ENCODE peak calls at places on chromosomes 13 and 19, in nine cellular contexts. One of them, this sample, is unnamed.

GRCh38 chr13:39379667-39380655 is 223.0 kb downstream of the LHFPL6 start:
- DNase-seq in right cardiac atrium: no peak
- DNase-seq in CD8-positive, alpha-beta memory T cell: no peak
- DNase-seq in aorta: no peak
- DNase-seq in adrenal gland: no peak
- DNase-seq in GM23338: no peak
- DNase-seq in tibial nerve: no peak
- DNase-seq in epithelial cell of prostate: no peak
- DNase-seq in body of pancreas: no peak
- DNase-seq in this sample: no peak

GRCh38 chr13:95267662-95268369 is 33.4 kb downstream of the ABCC4 start:
- DNase-seq in right cardiac atrium: no peak
- DNase-seq in CD8-positive, alpha-beta memory T cell: no peak
- DNase-seq in aorta: no peak
- DNase-seq in adrenal gland: no peak
- DNase-seq in GM23338: no peak
- DNase-seq in tibial nerve: no peak
- DNase-seq in epithelial cell of prostate: no peak
- DNase-seq in body of pancreas: no peak
- DNase-seq in this sample: no peak

GRCh38 chr19:51339313-51339686 is 2.6 kb downstream of the VSIG10L start:
- DNase-seq in right cardiac atrium: no peak
- DNase-seq in CD8-positive, alpha-beta memory T cell: no peak
- DNase-seq in aorta: no peak
- DNase-seq in adrenal gland: no peak
- DNase-seq in GM23338: peak
- DNase-seq in tibial nerve: no peak
- DNase-seq in epithelial cell of prostate: no peak
- DNase-seq in body of pancreas: no peak
- DNase-seq in this sample: no peak

GRCh38 chr19:36876993-36877938 is 26.6 kb downstream of the ZNF345 start:
- DNase-seq in right cardiac atrium: no peak
- DNase-seq in CD8-positive, alpha-beta memory T cell: no peak
- DNase-seq in aorta: no peak
- DNase-seq in adrenal gland: no peak
- DNase-seq in GM23338: peak
- DNase-seq in tibial nerve: no peak
- DNase-seq in epithelial cell of prostate: no peak
- DNase-seq in body of pancreas: no peak
- DNase-seq in this sample: no peak

GRCh38 chr19:33683881-33684549 is 62.3 kb downstream of the CHST8 start:
- DNase-seq in right cardiac atrium: peak
- DNase-seq in CD8-positive, alpha-beta memory T cell: no peak
- DNase-seq in aorta: peak
- DNase-seq in adrenal gland: peak
- DNase-seq in GM23338: peak
- DNase-seq in tibial nerve: no peak
- DNase-seq in epithelial cell of prostate: no peak
- DNase-seq in body of pancreas: peak
- DNase-seq in this sample: peak

GRCh38 chr19:58002384-58003152 is at the start of gene ZNF606:
- DNase-seq in right cardiac atrium: peak
- DNase-seq in CD8-positive, alpha-beta memory T cell: peak
- DNase-seq in aorta: peak
- DNase-seq in adrenal gland: peak
- DNase-seq in GM23338: peak
- DNase-seq in tibial nerve: peak
- DNase-seq in epithelial cell of prostate: no peak
- DNase-seq in body of pancreas: peak
- DNase-seq in this sample: peak

GRCh38 chr19:28793391-28794168 is 419.4 kb downstream of the UQCRFS1 start:
- DNase-seq in right cardiac atrium: peak
- DNase-seq in CD8-positive, alpha-beta memory T cell: no peak
- DNase-seq in aorta: no peak
- DNase-seq in adrenal gland: no peak
- DNase-seq in GM23338: peak
- DNase-seq in tibial nerve: no peak
- DNase-seq in epithelial cell of prostate: no peak
- DNase-seq in body of pancreas: peak
- DNase-seq in this sample: no peak

GRCh38 chr13:50910483-50910805 is 853 bp downstream of the RNASEH2B start:
- DNase-seq in right cardiac atrium: no peak
- DNase-seq in CD8-positive, alpha-beta memory T cell: no peak
- DNase-seq in aorta: peak
- DNase-seq in adrenal gland: peak
- DNase-seq in GM23338: peak
- DNase-seq in tibial nerve: peak
- DNase-seq in epithelial cell of prostate: no peak
- DNase-seq in body of pancreas: no peak
- DNase-seq in this sample: no peak

GRCh38 chr19:17240062-17240854 is 5.5 kb downstream of the NR2F6 start:
- DNase-seq in right cardiac atrium: no peak
- DNase-seq in CD8-positive, alpha-beta memory T cell: no peak
- DNase-seq in aorta: no peak
- DNase-seq in adrenal gland: no peak
- DNase-seq in GM23338: no peak
- DNase-seq in tibial nerve: no peak
- DNase-seq in epithelial cell of prostate: no peak
- DNase-seq in body of pancreas: peak
- DNase-seq in this sample: no peak
- H3K27ac ChIP-seq in right cardiac atrium: no peak
- H3K27ac ChIP-seq in CD8-positive, alpha-beta memory T cell: no peak
- H3K27ac ChIP-seq in aorta: no peak
- H3K27ac ChIP-seq in adrenal gland: no peak
- H3K27ac ChIP-seq in GM23338: peak
- H3K27ac ChIP-seq in tibial nerve: peak
- H3K27ac ChIP-seq in epithelial cell of prostate: no peak
- H3K27ac ChIP-seq in body of pancreas: peak
- H3K27ac ChIP-seq in this sample: no peak

DNA sequence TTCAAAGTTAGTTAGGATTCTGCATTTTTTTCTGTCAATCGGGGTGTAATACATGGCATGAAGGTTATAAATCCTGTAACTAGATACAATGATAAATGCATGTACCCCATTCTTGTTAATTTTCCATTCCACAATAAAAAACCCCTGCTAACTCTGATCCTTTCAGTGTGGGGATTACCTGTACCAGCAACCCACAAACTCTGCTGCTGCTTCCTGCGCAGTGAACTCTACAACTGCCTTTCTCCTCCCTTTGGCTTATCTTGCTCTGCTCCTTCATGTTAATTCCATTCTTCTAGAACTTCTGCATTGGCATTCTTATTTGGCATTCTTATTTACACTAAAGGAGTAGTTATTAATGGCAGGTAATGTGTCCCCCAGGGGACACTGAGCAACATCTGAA is 273.1 kb downstream of the KLF12 start:
- DNase-seq in right cardiac atrium: no peak
- DNase-seq in CD8-positive, alpha-beta memory T cell: no peak
- DNase-seq in aorta: no peak
- DNase-seq in adrenal gland: no peak
- DNase-seq in GM23338: no peak
- DNase-seq in tibial nerve: no peak
- DNase-seq in epithelial cell of prostate: no peak
- DNase-seq in body of pancreas: no peak
- DNase-seq in this sample: no peak
- H3K27ac ChIP-seq in right cardiac atrium: no peak
- H3K27ac ChIP-seq in CD8-positive, alpha-beta memory T cell: no peak
- H3K27ac ChIP-seq in aorta: no peak
- H3K27ac ChIP-seq in adrenal gland: no peak
- H3K27ac ChIP-seq in GM23338: no peak
- H3K27ac ChIP-seq in tibial nerve: no peak
- H3K27ac ChIP-seq in epithelial cell of prostate: no peak
- H3K27ac ChIP-seq in body of pancreas: no peak
- H3K27ac ChIP-seq in this sample: no peak

GRCh38 chr19:10568444-10568825 is 344 bp downstream of the CDKN2D start:
- DNase-seq in right cardiac atrium: no peak
- DNase-seq in CD8-positive, alpha-beta memory T cell: no peak
- DNase-seq in aorta: no peak
- DNase-seq in adrenal gland: peak
- DNase-seq in GM23338: peak
- DNase-seq in tibial nerve: no peak
- DNase-seq in epithelial cell of prostate: no peak
- DNase-seq in body of pancreas: peak
- DNase-seq in this sample: peak

GRCh38 chr19:10565567-10566407 is at the start of gene KRI1:
- DNase-seq in right cardiac atrium: peak
- DNase-seq in CD8-positive, alpha-beta memory T cell: peak
- DNase-seq in aorta: peak
- DNase-seq in adrenal gland: peak
- DNase-seq in GM23338: peak
- DNase-seq in tibial nerve: peak
- DNase-seq in epithelial cell of prostate: peak
- DNase-seq in body of pancreas: peak
- DNase-seq in this sample: peak

GRCh38 chr19:10567696-10568443 is 909 bp downstream of the CDKN2D start:
- DNase-seq in right cardiac atrium: peak
- DNase-seq in CD8-positive, alpha-beta memory T cell: no peak
- DNase-seq in aorta: no peak
- DNase-seq in adrenal gland: peak
- DNase-seq in GM23338: no peak
- DNase-seq in tibial nerve: no peak
- DNase-seq in epithelial cell of prostate: no peak
- DNase-seq in body of pancreas: no peak
- DNase-seq in this sample: no peak

GRCh38 chr19:10566408-10566657 is 523 bp upstream of the KRI1 start:
- DNase-seq in right cardiac atrium: no peak
- DNase-seq in CD8-positive, alpha-beta memory T cell: no peak
- DNase-seq in aorta: no peak
- DNase-seq in adrenal gland: no peak
- DNase-seq in GM23338: no peak
- DNase-seq in tibial nerve: no peak
- DNase-seq in epithelial cell of prostate: no peak
- DNase-seq in body of pancreas: no peak
- DNase-seq in this sample: no peak

DNA sequence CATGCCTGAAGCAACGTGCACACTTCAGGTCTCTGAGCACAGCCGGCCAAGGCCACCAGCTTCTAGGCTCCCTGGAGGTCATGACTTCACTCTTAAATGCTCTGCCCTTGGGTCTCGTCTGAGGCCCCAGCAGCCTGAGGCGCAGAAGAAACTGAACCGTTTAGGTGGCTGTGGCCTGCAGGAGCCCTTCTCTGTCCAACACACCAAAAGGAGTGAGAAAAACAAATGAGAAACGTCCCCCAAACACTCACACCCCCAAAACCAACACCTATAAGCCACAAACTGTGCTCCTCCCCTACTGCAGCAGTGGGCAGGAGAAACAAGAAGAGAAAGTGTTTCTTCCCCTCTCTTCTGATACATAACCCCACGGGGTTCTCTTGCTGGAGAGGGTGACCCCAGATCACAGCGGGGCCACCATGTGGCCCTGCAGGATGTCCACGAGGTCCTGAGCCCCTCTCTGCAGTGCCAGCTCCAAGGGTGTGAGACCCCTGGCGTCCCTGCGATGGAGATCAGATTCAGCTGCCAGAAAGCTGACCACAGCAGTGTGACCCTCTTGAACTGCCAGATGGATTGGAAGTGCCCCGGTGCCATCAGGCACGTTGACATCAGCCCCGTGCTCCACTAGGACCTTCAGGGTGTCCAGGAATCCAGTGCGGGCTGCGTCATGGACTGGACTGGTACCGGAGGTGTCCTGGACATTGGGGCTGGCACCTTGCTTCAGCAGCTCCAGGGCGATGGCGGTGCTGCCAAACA is 1.0 kb upstream of the KRI1 start:
- DNase-seq in right cardiac atrium: peak
- DNase-seq in CD8-positive, alpha-beta memory T cell: peak
- DNase-seq in aorta: peak
- DNase-seq in adrenal gland: peak
- DNase-seq in GM23338: no peak
- DNase-seq in tibial nerve: no peak
- DNase-seq in epithelial cell of prostate: no peak
- DNase-seq in body of pancreas: peak
- DNase-seq in this sample: no peak
- H3K27ac ChIP-seq in right cardiac atrium: peak
- H3K27ac ChIP-seq in CD8-positive, alpha-beta memory T cell: peak
- H3K27ac ChIP-seq in aorta: no peak
- H3K27ac ChIP-seq in adrenal gland: peak
- H3K27ac ChIP-seq in GM23338: no peak
- H3K27ac ChIP-seq in tibial nerve: peak
- H3K27ac ChIP-seq in epithelial cell of prostate: peak
- H3K27ac ChIP-seq in body of pancreas: peak
- H3K27ac ChIP-seq in this sample: peak

GRCh38 chr19:55681131-55682087 is 6.4 kb downstream of the EPN1 start:
- DNase-seq in right cardiac atrium: no peak
- DNase-seq in CD8-positive, alpha-beta memory T cell: no peak
- DNase-seq in aorta: no peak
- DNase-seq in adrenal gland: peak
- DNase-seq in GM23338: no peak
- DNase-seq in tibial nerve: no peak
- DNase-seq in epithelial cell of prostate: no peak
- DNase-seq in body of pancreas: no peak
- DNase-seq in this sample: no peak

GRCh38 chr19:55685776-55686175 is 10.8 kb downstream of the EPN1 start:
- DNase-seq in right cardiac atrium: peak
- DNase-seq in CD8-positive, alpha-beta memory T cell: no peak
- DNase-seq in aorta: no peak
- DNase-seq in adrenal gland: no peak
- DNase-seq in GM23338: no peak
- DNase-seq in tibial nerve: no peak
- DNase-seq in epithelial cell of prostate: no peak
- DNase-seq in body of pancreas: no peak
- DNase-seq in this sample: no peak

GRCh38 chr19:55686311-55687050 is 11.5 kb downstream of the EPN1 start:
- DNase-seq in right cardiac atrium: peak
- DNase-seq in CD8-positive, alpha-beta memory T cell: no peak
- DNase-seq in aorta: peak
- DNase-seq in adrenal gland: no peak
- DNase-seq in GM23338: no peak
- DNase-seq in tibial nerve: no peak
- DNase-seq in epithelial cell of prostate: no peak
- DNase-seq in body of pancreas: no peak
- DNase-seq in this sample: no peak

GRCh38 chr19:55684946-55685681 is 10.1 kb downstream of the EPN1 start:
- DNase-seq in right cardiac atrium: peak
- DNase-seq in CD8-positive, alpha-beta memory T cell: no peak
- DNase-seq in aorta: peak
- DNase-seq in adrenal gland: no peak
- DNase-seq in GM23338: no peak
- DNase-seq in tibial nerve: no peak
- DNase-seq in epithelial cell of prostate: no peak
- DNase-seq in body of pancreas: no peak
- DNase-seq in this sample: no peak

DNA sequence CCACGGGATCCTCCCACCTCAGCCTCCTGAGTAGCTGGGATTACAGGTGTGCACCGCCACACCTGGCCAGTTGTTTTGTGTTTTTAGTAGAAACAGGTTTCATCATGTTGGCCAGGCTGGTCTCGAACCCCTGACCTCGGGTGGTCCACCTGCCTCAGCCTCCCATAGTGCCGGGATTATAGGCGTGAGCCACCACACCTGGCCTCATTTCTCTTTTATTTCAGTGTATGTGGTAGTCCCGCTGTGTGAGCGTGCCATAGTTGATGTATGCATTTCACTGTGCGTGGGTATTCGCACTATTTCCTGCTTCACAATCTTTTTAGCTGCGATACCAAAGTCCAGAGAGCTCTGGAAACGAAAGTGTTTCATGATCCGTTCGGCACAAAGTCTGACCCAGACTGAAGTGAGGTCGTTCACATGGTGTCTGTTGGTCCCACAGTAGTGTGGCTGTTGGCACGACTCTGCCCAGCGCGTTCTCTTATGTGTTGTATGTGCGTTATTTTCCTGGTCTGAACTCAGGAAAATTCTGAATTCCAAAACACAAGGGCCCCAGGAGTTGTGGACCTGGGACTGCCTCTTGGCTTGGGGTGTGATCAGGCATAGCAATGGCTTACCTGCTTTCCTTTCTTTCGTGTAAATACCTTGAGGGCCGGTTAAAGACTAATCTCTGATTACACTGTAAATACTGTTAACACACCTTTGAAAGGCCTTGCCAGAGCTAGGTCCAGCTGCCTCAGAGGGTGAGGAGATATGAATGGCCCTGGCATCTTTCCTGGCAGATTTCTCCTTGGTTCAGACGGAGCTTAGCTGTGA is 8.6 kb downstream of the EPN1 start:
- DNase-seq in right cardiac atrium: no peak
- DNase-seq in CD8-positive, alpha-beta memory T cell: no peak
- DNase-seq in aorta: no peak
- DNase-seq in adrenal gland: no peak
- DNase-seq in GM23338: no peak
- DNase-seq in tibial nerve: no peak
- DNase-seq in epithelial cell of prostate: no peak
- DNase-seq in body of pancreas: peak
- DNase-seq in this sample: no peak
- H3K27ac ChIP-seq in right cardiac atrium: no peak
- H3K27ac ChIP-seq in CD8-positive, alpha-beta memory T cell: no peak
- H3K27ac ChIP-seq in aorta: no peak
- H3K27ac ChIP-seq in adrenal gland: no peak
- H3K27ac ChIP-seq in GM23338: no peak
- H3K27ac ChIP-seq in tibial nerve: no peak
- H3K27ac ChIP-seq in epithelial cell of prostate: no peak
- H3K27ac ChIP-seq in body of pancreas: peak
- H3K27ac ChIP-seq in this sample: peak

This sample was measured in upper lobe of right lung.